ENCODE peak calls at places on chromosome 22, in nine cellular contexts. G is IMR-90, D is neuronal stem cell, E is cardiac muscle cell, X is colonic mucosa, R is right lobe of liver, O is Panc1, C is PC-9, Y is heart left ventricle. S is an unnamed sample. For H3K4me1 and H3K9me3, the result is how much of the 10 kb centered on the place peaks cover.

GRCh38 chr22:21951931-21952465 is 650 bp downstream of the PPM1F start:
- DNase-seq in O (no peak), E (peak), G (peak), Y (peak), D (no peak), X (peak), R (peak), C (peak), S (no peak)

GRCh38 chr22:50146440-50147228 is 23.9 kb upstream of the PANX2 start:
- DNase-seq in O (no peak), R (peak), E (peak), G (peak), Y (peak), X (peak), D (no peak), C (peak), S (no peak)

GRCh38 chr22:26535499-26535898 is 23.2 kb upstream of the TFIP11 start:
- DNase-seq in O (no peak), D (no peak), X (no peak), G (no peak), E (no peak), R (no peak), C (no peak), Y (no peak), S (no peak)

GRCh38 chr22:26646158-26646557 is 11.2 kb upstream of the MIAT start:
- DNase-seq in X (no peak), R (no peak), E (peak), O (no peak), D (no peak), G (peak), C (no peak), Y (no peak), S (no peak)

GRCh38 chr22:21448627-21449416 is 18.4 kb upstream of the TMEM191C start:
- DNase-seq in C (no peak), X (no peak), E (no peak), D (no peak), Y (no peak), R (no peak), O (no peak), G (no peak), S (no peak)

GRCh38 chr22:29587938-29588699 is 7.2 kb upstream of the NIPSNAP1 start:
- DNase-seq in D (no peak), E (peak), Y (no peak), C (peak), R (no peak), X (no peak), G (peak), O (no peak), S (no peak)

GRCh38 chr22:50507421-50507990 is at the start of gene LMF2:
- DNase-seq in R (peak), O (no peak), E (no peak), D (no peak), C (peak), G (no peak), Y (peak), X (peak), S (peak)

GRCh38 chr22:19974935-19975706 is 33.5 kb upstream of the TXNRD2 start:
- DNase-seq in G (no peak), R (no peak), O (no peak), E (no peak), D (no peak), Y (no peak), C (peak), X (no peak), S (no peak)

GRCh38 chr22:27435839-27436581 is 365.5 kb downstream of the MN1 start:
- DNase-seq in E (peak), G (peak), X (no peak), O (no peak), Y (peak), R (no peak), C (peak), D (peak), S (no peak)

GRCh38 chr22:20494978-20495860 is at the start of gene KLHL22:
- DNase-seq in X (peak), O (no peak), E (no peak), D (peak), G (peak), R (peak), Y (peak), C (no peak), S (peak)

GRCh38 chr22:27990879-27991278 is 71.8 kb upstream of the PITPNB start:
- DNase-seq in O (no peak), C (no peak), X (peak), E (peak), D (peak), R (peak), G (peak), Y (peak), S (no peak)

GRCh38 chr22:29194269-29194668 is 11.4 kb upstream of the EMID1 start:
- DNase-seq in Y (no peak), R (no peak), E (no peak), X (no peak), O (no peak), C (no peak), D (no peak), G (no peak), S (no peak)

GRCh38 chr22:50171965-50172421 is 1.5 kb downstream of the PANX2 start:
- DNase-seq in D (no peak), O (no peak), G (no peak), Y (no peak), R (peak), E (no peak), X (no peak), C (no peak), S (no peak)

GRCh38 chr22:33699176-33699575 is 221.1 kb downstream of the LARGE1 start:
- DNase-seq in Y (no peak), C (no peak), R (no peak), D (no peak), G (no peak), E (no peak), O (no peak), X (no peak), S (no peak)

GRCh38 chr22:24431309-24432034 is 4.1 kb downstream of the ADORA2A start:
- DNase-seq in E (no peak), Y (peak), G (no peak), D (no peak), C (no peak), R (peak), X (no peak), O (no peak), S (no peak)

GRCh38 chr22:25741692-25742626 is at the start of gene MYO18B:
- DNase-seq in X (no peak), C (no peak), Y (peak), G (no peak), D (no peak), R (no peak), O (no peak), E (peak), S (no peak)

GRCh38 chr22:20128902-20129746 is 2.5 kb upstream of the ZDHHC8 start:
- DNase-seq in E (peak), C (no peak), R (peak), D (no peak), X (peak), O (no peak), Y (no peak), G (peak), S (peak)

GRCh38 chr22:30890689-30891442 is 77.7 kb downstream of the MORC2 start:
- DNase-seq in E (peak), D (peak), G (peak), X (peak), O (peak), Y (peak), C (peak), R (peak), S (no peak)

GRCh38 chr22:29060251-29060650 is 1.4 kb downstream of the C22orf31 start:
- DNase-seq in O (no peak), C (no peak), R (no peak), E (no peak), X (no peak), Y (no peak), G (no peak), D (no peak), S (no peak)

GRCh38 chr22:38129021-38129420 is 18.5 kb upstream of the BAIAP2L2 start:
- DNase-seq in C (no peak), Y (no peak), O (no peak), X (no peak), E (no peak), D (no peak), G (no peak), R (no peak), S (no peak)

GRCh38 chr22:25495286-25495685 is 69.2 kb upstream of the GRK3 start:
- DNase-seq in G (peak), X (no peak), D (no peak), C (no peak), O (no peak), E (no peak), R (peak), Y (no peak), S (no peak)

GRCh38 chr22:50612715-50613221 is 12.2 kb downstream of the MAPK8IP2 start:
- DNase-seq in X (peak), R (no peak), D (no peak), Y (no peak), O (no peak), G (no peak), C (no peak), E (no peak), S (no peak)

GRCh38 chr22:30028731-30029130 is 51.5 kb upstream of the HORMAD2 start:
- DNase-seq in E (no peak), R (no peak), Y (no peak), G (no peak), D (no peak), C (no peak), O (no peak), X (no peak), S (no peak)

GRCh38 chr22:32562396-32562795 is 87.8 kb downstream of the FBXO7 start:
- DNase-seq in Y (peak), X (no peak), E (no peak), G (no peak), O (no peak), R (no peak), D (no peak), C (peak), S (no peak)

GRCh38 chr22:32565002-32565339 is 90.4 kb downstream of the FBXO7 start:
- DNase-seq in R (no peak), G (no peak), X (no peak), Y (no peak), E (no peak), O (no peak), C (no peak), D (no peak), S (no peak)

GRCh38 chr22:32561756-32562155 is 87.1 kb downstream of the FBXO7 start:
- DNase-seq in X (no peak), R (no peak), Y (no peak), O (no peak), E (no peak), C (peak), D (no peak), G (no peak), S (no peak)

GRCh38 chr22:32562916-32563315 is 88.3 kb downstream of the FBXO7 start:
- DNase-seq in D (no peak), G (no peak), C (no peak), Y (no peak), X (no peak), R (no peak), O (no peak), E (no peak), S (no peak)

DNA sequence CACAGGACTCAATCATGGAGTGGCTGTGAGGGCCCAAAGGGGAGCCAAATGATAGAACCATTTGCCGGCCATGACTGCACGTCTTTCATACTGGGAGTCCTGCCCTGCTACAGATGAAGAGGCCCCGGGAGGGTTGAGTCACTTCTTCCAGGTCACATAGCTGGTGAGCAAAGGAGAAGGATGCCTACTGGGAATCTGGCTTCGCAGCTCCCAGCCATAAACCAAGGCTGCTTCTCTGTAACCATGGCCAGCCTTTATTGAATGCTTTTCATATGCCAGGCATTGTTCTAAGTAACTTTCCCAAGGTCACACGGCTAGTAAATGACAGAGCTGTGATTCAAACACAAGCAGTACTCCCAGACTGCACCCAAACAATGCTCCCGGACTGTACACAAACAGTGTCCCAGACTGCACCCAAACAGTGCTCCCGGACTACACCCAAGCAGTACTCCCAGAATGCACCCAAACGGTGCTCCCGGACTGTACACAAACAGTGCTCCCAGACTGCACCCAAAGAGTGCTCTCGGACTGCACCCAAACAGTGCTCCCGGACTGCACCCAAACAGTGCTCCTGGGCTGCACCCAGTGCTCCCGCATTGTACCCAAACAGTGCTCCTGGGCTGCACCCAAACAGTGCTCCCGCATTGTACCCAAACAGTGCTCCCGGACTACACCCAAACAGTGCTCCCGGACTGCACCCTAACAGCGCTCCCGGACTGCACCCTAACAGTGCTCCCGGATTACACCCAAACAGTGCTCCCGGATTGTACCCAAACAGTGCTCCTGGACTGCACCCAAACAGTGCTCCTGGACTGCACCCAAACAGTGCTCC is 89.8 kb downstream of the FBXO7 start:
- DNase-seq in Y (peak), O (no peak), G (peak), D (no peak), R (no peak), C (peak), X (no peak), E (peak), S (no peak)
- H3K27ac ChIP-seq in Y (no peak), O (no peak), G (no peak), D (no peak), R (no peak), C (no peak), X (no peak), E (no peak), S (no peak)

GRCh38 chr22:23231471-23232093 is 51.3 kb downstream of the BCR start:
- DNase-seq in X (no peak), R (no peak), C (no peak), O (no peak), Y (no peak), G (no peak), D (no peak), E (no peak), S (no peak)
- H3K4me1 ChIP-seq in X (under half), R (under half), C (under half), O (under half), Y (under half), G (under half), D (under half), E (under half), S (under half)

GRCh38 chr22:47458348-47458747 is 695.9 kb downstream of the TBC1D22A start:
- DNase-seq in G (no peak), X (peak), O (no peak), Y (no peak), D (no peak), R (no peak), C (no peak), E (no peak), S (no peak)

GRCh38 chr22:47457021-47457420 is 694.6 kb downstream of the TBC1D22A start:
- DNase-seq in E (no peak), R (no peak), Y (no peak), X (peak), D (no peak), C (no peak), G (no peak), O (no peak), S (no peak)

GRCh38 chr22:47457509-47458300 is 695.3 kb downstream of the TBC1D22A start:
- DNase-seq in D (no peak), G (no peak), O (no peak), E (no peak), Y (no peak), R (no peak), X (peak), C (no peak), S (no peak)

GRCh38 chr22:47463220-47463619 is 700.8 kb downstream of the TBC1D22A start:
- DNase-seq in Y (no peak), C (no peak), R (no peak), E (no peak), X (no peak), G (no peak), D (no peak), O (no peak), S (no peak)

DNA sequence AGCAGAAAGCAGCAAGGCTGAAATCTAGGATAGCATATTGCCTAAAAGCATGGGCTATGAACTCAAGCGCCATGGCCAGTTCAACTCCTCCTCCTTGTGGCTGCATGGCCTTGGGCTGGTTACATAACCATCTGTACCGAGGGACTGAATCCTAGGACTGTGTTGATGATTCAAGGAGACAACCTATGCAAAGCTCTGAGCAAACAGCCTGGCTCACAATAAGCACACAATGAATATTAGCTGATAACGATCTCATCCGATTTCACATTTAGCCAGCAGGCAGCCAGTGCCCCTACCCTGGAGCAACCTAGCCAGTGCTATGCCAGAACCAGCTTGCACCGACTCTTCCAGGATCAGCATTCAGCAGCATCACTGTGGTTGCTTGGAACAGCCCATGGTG is 698.4 kb downstream of the TBC1D22A start:
- DNase-seq in E (no peak), X (no peak), D (no peak), Y (no peak), G (no peak), R (no peak), C (no peak), O (no peak), S (no peak)
- H3K9me3 ChIP-seq in E (under half), X (under half), D (under half), Y (under half), G (half or more), R (under half), C (under half), O (under half), S (under half)

DNA sequence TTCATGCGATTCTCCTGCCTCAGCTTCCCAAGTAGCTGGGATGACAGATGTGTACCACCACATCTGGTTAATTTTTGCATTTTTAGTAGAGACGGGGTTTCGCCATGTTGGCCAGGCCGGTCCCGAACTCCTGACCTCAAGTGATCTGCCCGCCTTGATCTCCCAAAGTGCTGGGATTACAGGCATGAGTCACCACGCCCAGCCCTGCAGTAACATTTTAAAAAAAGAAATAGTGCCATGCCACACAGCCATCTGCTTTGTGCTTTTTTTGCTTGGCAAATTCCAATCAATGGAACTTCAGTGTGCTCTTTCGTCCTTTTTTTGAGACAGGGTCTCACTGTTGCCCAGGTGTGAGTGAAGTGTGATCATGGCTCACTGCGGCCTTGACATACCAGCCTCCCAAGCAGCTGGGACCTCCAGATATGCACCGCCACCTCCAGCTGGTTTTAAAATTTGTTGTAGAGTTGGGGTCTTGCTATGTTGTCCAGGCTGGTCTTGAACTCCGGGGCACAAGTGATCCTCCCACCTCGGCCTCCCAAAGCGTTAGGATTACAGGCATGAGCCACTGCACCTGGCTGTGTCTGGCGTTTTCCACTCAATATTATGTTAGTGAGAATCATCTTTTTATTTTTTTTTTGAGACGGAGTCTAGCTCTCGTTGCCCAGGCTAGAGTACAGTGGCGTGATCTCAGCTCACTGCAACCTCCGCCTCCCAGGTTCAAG is 1.8 kb upstream of the CHADL start:
- DNase-seq in R (no peak), C (no peak), E (no peak), X (no peak), O (no peak), Y (no peak), D (no peak), G (no peak), S (no peak)
- H3K27ac ChIP-seq in R (no peak), C (no peak), E (no peak), X (no peak), O (no peak), Y (no peak), D (no peak), G (no peak), S (no peak)

GRCh38 chr22:45534339-45535192 is 31.9 kb downstream of the FBLN1 start:
- DNase-seq in O (no peak), C (no peak), Y (no peak), D (no peak), R (no peak), G (peak), E (peak), X (no peak), S (no peak)

GRCh38 chr22:45531441-45531840 is 28.8 kb downstream of the FBLN1 start:
- DNase-seq in Y (no peak), O (no peak), G (no peak), C (no peak), R (no peak), X (no peak), E (no peak), D (no peak), S (no peak)

GRCh38 chr22:45535400-45535799 is 32.7 kb downstream of the FBLN1 start:
- DNase-seq in C (no peak), R (no peak), Y (no peak), D (no peak), O (no peak), X (no peak), G (no peak), E (no peak), S (no peak)

GRCh38 chr22:45531944-45532631 is 29.4 kb downstream of the FBLN1 start:
- DNase-seq in G (no peak), X (no peak), D (no peak), C (no peak), E (no peak), O (no peak), Y (no peak), R (no peak), S (no peak)

GRCh38 chr22:45533731-45534130 is 31.0 kb downstream of the FBLN1 start:
- DNase-seq in E (no peak), Y (no peak), O (no peak), G (no peak), X (no peak), R (no peak), D (no peak), C (no peak), S (no peak)
- H3K4me1 ChIP-seq in E (under half), Y (under half), O (under half), G (half or more), X (under half), R (under half), D (under half), C (under half), S (under half)

DNA sequence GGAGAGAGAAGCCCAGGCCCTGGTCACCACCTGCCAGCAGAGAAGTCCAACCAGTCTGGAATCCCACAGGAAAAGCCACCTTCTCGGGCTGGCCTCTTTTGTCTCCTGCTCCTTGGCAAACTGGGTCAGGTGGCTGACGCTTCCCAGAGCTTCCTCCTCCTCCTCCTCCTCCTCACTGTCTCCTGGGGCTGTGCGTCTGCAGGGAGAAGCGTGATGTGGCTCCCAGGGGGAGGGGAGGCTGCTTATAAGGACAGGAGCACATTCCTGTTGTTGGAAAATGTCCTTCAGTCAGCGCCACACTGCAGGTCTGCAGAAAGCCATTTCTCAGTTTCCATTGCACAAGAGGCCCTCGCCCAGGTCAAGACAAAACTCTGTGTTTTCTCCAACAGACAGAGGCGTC is 1316.5 kb downstream of the BRD1 start:
- DNase-seq in X (no peak), C (no peak), E (no peak), D (no peak), O (no peak), G (no peak), Y (no peak), R (no peak), S (no peak)
- H3K9me3 ChIP-seq in X (under half), C (under half), E (under half), D (under half), O (under half), G (half or more), Y (under half), R (under half), S (under half)

GRCh38 chr22:39205344-39206021 is 39.3 kb downstream of the PDGFB start:
- DNase-seq in O (no peak), E (peak), D (no peak), C (peak), R (no peak), G (peak), X (no peak), Y (no peak), S (peak)
- H3K27ac ChIP-seq in O (peak), E (no peak), D (no peak), C (peak), R (no peak), G (no peak), X (no peak), Y (no peak), S (no peak)

GRCh38 chr22:36455571-36456458 is 25.6 kb downstream of the TXN2 start:
- DNase-seq in G (no peak), C (peak), X (peak), R (no peak), E (no peak), O (no peak), D (no peak), Y (no peak), S (no peak)
- H3K4me1 ChIP-seq in G (under half), C (half or more), X (under half), R (under half), E (under half), O (under half), D (under half), Y (half or more), S (under half)

S was measured in CD8-positive, alpha-beta memory T cell.